ENCODE peak calls at places on chromosomes 13 and 19, in nine cellular contexts. One of them, this sample, is unnamed.

GRCh38 chr19:13794388-13794751 is 873 bp upstream of the ZSWIM4 start:
- DNase-seq in COR-L47: no peak
- DNase-seq in NT2/D1: no peak
- DNase-seq in NCI-H345: no peak
- DNase-seq in GM06990: no peak
- DNase-seq in epithelial cell of esophagus: peak; percentile 68
- DNase-seq in cardiac muscle cell: no peak
- DNase-seq in naive thymus-derived CD4-positive, alpha-beta T cell: no peak
- DNase-seq in tibial nerve: peak; percentile 58
- DNase-seq in this sample: peak; percentile 80

GRCh38 chr19:36172852-36173251 is 20.6 kb upstream of the COX7A1 start:
- DNase-seq in NCI-H345: no peak
- DNase-seq in NT2/D1: no peak
- DNase-seq in epithelial cell of esophagus: no peak
- DNase-seq in naive thymus-derived CD4-positive, alpha-beta T cell: no peak
- DNase-seq in COR-L47: no peak
- DNase-seq in GM06990: no peak
- DNase-seq in tibial nerve: no peak
- DNase-seq in cardiac muscle cell: no peak
- DNase-seq in this sample: no peak

GRCh38 chr13:48281556-48281955 is 22.0 kb upstream of the RB1 start:
- DNase-seq in NT2/D1: no peak
- DNase-seq in cardiac muscle cell: no peak
- DNase-seq in GM06990: no peak
- DNase-seq in tibial nerve: no peak
- DNase-seq in COR-L47: no peak
- DNase-seq in naive thymus-derived CD4-positive, alpha-beta T cell: no peak
- DNase-seq in NCI-H345: no peak
- DNase-seq in epithelial cell of esophagus: no peak
- DNase-seq in this sample: no peak

GRCh38 chr19:43806848-43807247 is 4.6 kb upstream of the LYPD5 start:
- DNase-seq in tibial nerve: no peak
- DNase-seq in GM06990: no peak
- DNase-seq in naive thymus-derived CD4-positive, alpha-beta T cell: no peak
- DNase-seq in cardiac muscle cell: no peak
- DNase-seq in NT2/D1: no peak
- DNase-seq in NCI-H345: no peak
- DNase-seq in epithelial cell of esophagus: peak; percentile 35
- DNase-seq in COR-L47: no peak
- DNase-seq in this sample: no peak

GRCh38 chr19:54453921-54454780 is 5.2 kb downstream of the LENG8 start:
- DNase-seq in tibial nerve: no peak
- DNase-seq in COR-L47: no peak
- DNase-seq in GM06990: no peak
- DNase-seq in naive thymus-derived CD4-positive, alpha-beta T cell: no peak
- DNase-seq in NCI-H345: no peak
- DNase-seq in epithelial cell of esophagus: no peak
- DNase-seq in cardiac muscle cell: no peak
- DNase-seq in NT2/D1: no peak
- DNase-seq in this sample: no peak

GRCh38 chr13:76882431-76882830 is 3.8 kb downstream of the KCTD12 start:
- DNase-seq in epithelial cell of esophagus: no peak
- DNase-seq in GM06990: peak; percentile 9
- DNase-seq in COR-L47: no peak
- DNase-seq in NCI-H345: no peak
- DNase-seq in naive thymus-derived CD4-positive, alpha-beta T cell: no peak
- DNase-seq in tibial nerve: no peak
- DNase-seq in NT2/D1: no peak
- DNase-seq in cardiac muscle cell: no peak
- DNase-seq in this sample: peak; percentile 62

GRCh38 chr13:33265607-33266006 is 19.9 kb downstream of the STARD13 start:
- DNase-seq in epithelial cell of esophagus: no peak
- DNase-seq in NT2/D1: no peak
- DNase-seq in tibial nerve: no peak
- DNase-seq in cardiac muscle cell: no peak
- DNase-seq in NCI-H345: no peak
- DNase-seq in naive thymus-derived CD4-positive, alpha-beta T cell: no peak
- DNase-seq in GM06990: no peak
- DNase-seq in COR-L47: no peak
- DNase-seq in this sample: no peak

GRCh38 chr19:12333162-12334159 is at the start of gene ZNF563:
- DNase-seq in NT2/D1: peak; percentile 96
- DNase-seq in epithelial cell of esophagus: peak; percentile 96
- DNase-seq in naive thymus-derived CD4-positive, alpha-beta T cell: peak; percentile 91
- DNase-seq in COR-L47: peak; percentile 85
- DNase-seq in GM06990: peak; percentile 92
- DNase-seq in tibial nerve: peak; percentile 98
- DNase-seq in NCI-H345: peak; percentile 82
- DNase-seq in cardiac muscle cell: peak; percentile 96
- DNase-seq in this sample: peak; percentile 86

GRCh38 chr19:16094360-16095070 is 17.2 kb upstream of the RAB8A start:
- DNase-seq in NCI-H345: no peak
- DNase-seq in tibial nerve: no peak
- DNase-seq in COR-L47: no peak
- DNase-seq in naive thymus-derived CD4-positive, alpha-beta T cell: no peak
- DNase-seq in NT2/D1: no peak
- DNase-seq in GM06990: no peak
- DNase-seq in cardiac muscle cell: no peak
- DNase-seq in epithelial cell of esophagus: no peak
- DNase-seq in this sample: no peak

GRCh38 chr13:40789275-40790231 is at the start of gene SLC25A15:
- DNase-seq in cardiac muscle cell: peak; percentile 91
- DNase-seq in tibial nerve: peak; percentile 50
- DNase-seq in COR-L47: peak; percentile 69
- DNase-seq in naive thymus-derived CD4-positive, alpha-beta T cell: peak; percentile 63
- DNase-seq in NT2/D1: peak; percentile 50
- DNase-seq in GM06990: peak; percentile 86
- DNase-seq in NCI-H345: peak; percentile 68
- DNase-seq in epithelial cell of esophagus: peak; percentile 77
- DNase-seq in this sample: peak; percentile 82

GRCh38 chr19:32339988-32340874 is 5.2 kb upstream of the ZNF507 start:
- DNase-seq in naive thymus-derived CD4-positive, alpha-beta T cell: peak; percentile 22
- DNase-seq in NT2/D1: no peak
- DNase-seq in cardiac muscle cell: peak; percentile 71
- DNase-seq in epithelial cell of esophagus: peak; percentile 50
- DNase-seq in GM06990: no peak
- DNase-seq in NCI-H345: peak; percentile 47
- DNase-seq in tibial nerve: peak; percentile 39
- DNase-seq in COR-L47: no peak
- DNase-seq in this sample: peak; percentile 61

GRCh38 chr19:47021536-47022139 is 2.0 kb downstream of the NPAS1 start:
- DNase-seq in epithelial cell of esophagus: no peak
- DNase-seq in tibial nerve: no peak
- DNase-seq in NT2/D1: no peak
- DNase-seq in cardiac muscle cell: no peak
- DNase-seq in NCI-H345: no peak
- DNase-seq in COR-L47: no peak
- DNase-seq in GM06990: no peak
- DNase-seq in naive thymus-derived CD4-positive, alpha-beta T cell: no peak
- DNase-seq in this sample: no peak

GRCh38 chr19:29667941-29668340 is 2.7 kb downstream of the PLEKHF1 start:
- DNase-seq in NCI-H345: peak; percentile 92
- DNase-seq in tibial nerve: no peak
- DNase-seq in COR-L47: no peak
- DNase-seq in epithelial cell of esophagus: no peak
- DNase-seq in naive thymus-derived CD4-positive, alpha-beta T cell: no peak
- DNase-seq in NT2/D1: no peak
- DNase-seq in GM06990: no peak
- DNase-seq in cardiac muscle cell: no peak
- DNase-seq in this sample: no peak

GRCh38 chr13:113637262-113638160 is 20.5 kb downstream of the ATP4B start:
- DNase-seq in naive thymus-derived CD4-positive, alpha-beta T cell: no peak
- DNase-seq in COR-L47: no peak
- DNase-seq in tibial nerve: no peak
- DNase-seq in NCI-H345: no peak
- DNase-seq in GM06990: no peak
- DNase-seq in cardiac muscle cell: no peak
- DNase-seq in NT2/D1: no peak
- DNase-seq in epithelial cell of esophagus: no peak
- DNase-seq in this sample: no peak

GRCh38 chr19:52896431-52897148 is 845 bp downstream of the ZNF320 start:
- DNase-seq in NT2/D1: no peak
- DNase-seq in cardiac muscle cell: peak; percentile 39
- DNase-seq in epithelial cell of esophagus: peak; percentile 30
- DNase-seq in NCI-H345: peak; percentile 12
- DNase-seq in GM06990: no peak
- DNase-seq in COR-L47: peak; percentile 17
- DNase-seq in naive thymus-derived CD4-positive, alpha-beta T cell: no peak
- DNase-seq in tibial nerve: no peak
- DNase-seq in this sample: no peak

GRCh38 chr19:15129856-15130580 is 22.8 kb downstream of the SYDE1 start:
- DNase-seq in COR-L47: no peak
- DNase-seq in naive thymus-derived CD4-positive, alpha-beta T cell: no peak
- DNase-seq in cardiac muscle cell: no peak
- DNase-seq in NT2/D1: no peak
- DNase-seq in GM06990: no peak
- DNase-seq in tibial nerve: no peak
- DNase-seq in NCI-H345: no peak
- DNase-seq in epithelial cell of esophagus: peak; percentile 95
- DNase-seq in this sample: no peak

GRCh38 chr13:113275387-113275786 is 21.7 kb upstream of the LAMP1 start:
- DNase-seq in cardiac muscle cell: peak; percentile 58
- DNase-seq in epithelial cell of esophagus: peak; percentile 66
- DNase-seq in NCI-H345: peak; percentile 12
- DNase-seq in COR-L47: peak; percentile 50
- DNase-seq in tibial nerve: no peak
- DNase-seq in naive thymus-derived CD4-positive, alpha-beta T cell: no peak
- DNase-seq in NT2/D1: peak; percentile 32
- DNase-seq in GM06990: no peak
- DNase-seq in this sample: peak; percentile 74

GRCh38 chr13:43227721-43228120 is 204.3 kb downstream of the DNAJC15 start:
- DNase-seq in epithelial cell of esophagus: peak; percentile 9
- DNase-seq in GM06990: no peak
- DNase-seq in NT2/D1: no peak
- DNase-seq in NCI-H345: no peak
- DNase-seq in tibial nerve: no peak
- DNase-seq in cardiac muscle cell: no peak
- DNase-seq in COR-L47: peak; percentile 5
- DNase-seq in naive thymus-derived CD4-positive, alpha-beta T cell: no peak
- DNase-seq in this sample: peak; percentile 19

GRCh38 chr13:109904218-109904617 is 117.8 kb upstream of the IRS2 start:
- DNase-seq in NCI-H345: no peak
- DNase-seq in cardiac muscle cell: no peak
- DNase-seq in GM06990: no peak
- DNase-seq in epithelial cell of esophagus: peak; percentile 10
- DNase-seq in tibial nerve: no peak
- DNase-seq in COR-L47: no peak
- DNase-seq in NT2/D1: peak; percentile 42
- DNase-seq in naive thymus-derived CD4-positive, alpha-beta T cell: no peak
- DNase-seq in this sample: no peak

GRCh38 chr19:17333611-17334413 is 843 bp downstream of the ANO8 start:
- DNase-seq in GM06990: peak; percentile 62
- DNase-seq in cardiac muscle cell: no peak
- DNase-seq in NCI-H345: no peak
- DNase-seq in naive thymus-derived CD4-positive, alpha-beta T cell: no peak
- DNase-seq in tibial nerve: no peak
- DNase-seq in epithelial cell of esophagus: peak; percentile 89
- DNase-seq in COR-L47: no peak
- DNase-seq in NT2/D1: no peak
- DNase-seq in this sample: no peak